ENCODE peak calls at places on chromosome 15, in ten cellular contexts. One of them, this sample, is unnamed.

GRCh38 chr15:65979316-65979715 is 110.0 kb downstream of the RAB11A start:
- DNase-seq in dorsolateral prefrontal cortex: no peak
- DNase-seq in CD8-positive, alpha-beta memory T cell: no peak
- DNase-seq in IMR-90: peak
- DNase-seq in astrocyte of the cerebellum: no peak
- DNase-seq in epithelial cell of proximal tubule: no peak
- DNase-seq in endodermal cell: no peak
- DNase-seq in AG10803: no peak
- DNase-seq in HFF-Myc: no peak
- DNase-seq in cardiac fibroblast: peak
- DNase-seq in this sample: peak

GRCh38 chr15:49645937-49646336 is 25.1 kb downstream of the DTWD1 start:
- DNase-seq in dorsolateral prefrontal cortex: no peak
- DNase-seq in CD8-positive, alpha-beta memory T cell: no peak
- DNase-seq in IMR-90: peak
- DNase-seq in astrocyte of the cerebellum: peak
- DNase-seq in epithelial cell of proximal tubule: peak
- DNase-seq in endodermal cell: no peak
- DNase-seq in AG10803: peak
- DNase-seq in HFF-Myc: peak
- DNase-seq in cardiac fibroblast: peak
- DNase-seq in this sample: peak

GRCh38 chr15:88810449-88810848 is 7.2 kb downstream of the ACAN start:
- DNase-seq in dorsolateral prefrontal cortex: no peak
- DNase-seq in CD8-positive, alpha-beta memory T cell: no peak
- DNase-seq in IMR-90: peak
- DNase-seq in astrocyte of the cerebellum: no peak
- DNase-seq in epithelial cell of proximal tubule: no peak
- DNase-seq in endodermal cell: no peak
- DNase-seq in AG10803: peak
- DNase-seq in HFF-Myc: peak
- DNase-seq in cardiac fibroblast: peak
- DNase-seq in this sample: peak

GRCh38 chr15:57732526-57733331 is 26.2 kb downstream of the POLR2M start:
- DNase-seq in dorsolateral prefrontal cortex: no peak
- DNase-seq in CD8-positive, alpha-beta memory T cell: peak
- DNase-seq in IMR-90: peak
- DNase-seq in astrocyte of the cerebellum: peak
- DNase-seq in epithelial cell of proximal tubule: no peak
- DNase-seq in endodermal cell: peak
- DNase-seq in AG10803: peak
- DNase-seq in HFF-Myc: peak
- DNase-seq in cardiac fibroblast: peak
- DNase-seq in this sample: peak

GRCh38 chr15:31157644-31158069 is 56.1 kb upstream of the TRPM1 start:
- DNase-seq in dorsolateral prefrontal cortex: no peak
- DNase-seq in CD8-positive, alpha-beta memory T cell: no peak
- DNase-seq in IMR-90: no peak
- DNase-seq in astrocyte of the cerebellum: no peak
- DNase-seq in epithelial cell of proximal tubule: no peak
- DNase-seq in endodermal cell: no peak
- DNase-seq in AG10803: no peak
- DNase-seq in HFF-Myc: no peak
- DNase-seq in cardiac fibroblast: no peak
- DNase-seq in this sample: no peak

GRCh38 chr15:81547517-81548132 is 173.6 kb upstream of the TMC3 start:
- DNase-seq in dorsolateral prefrontal cortex: no peak
- DNase-seq in CD8-positive, alpha-beta memory T cell: no peak
- DNase-seq in IMR-90: no peak
- DNase-seq in astrocyte of the cerebellum: no peak
- DNase-seq in epithelial cell of proximal tubule: no peak
- DNase-seq in endodermal cell: no peak
- DNase-seq in AG10803: no peak
- DNase-seq in HFF-Myc: no peak
- DNase-seq in cardiac fibroblast: no peak
- DNase-seq in this sample: no peak

GRCh38 chr15:74799255-74799842 is 13.3 kb upstream of the LMAN1L start:
- DNase-seq in dorsolateral prefrontal cortex: no peak
- DNase-seq in CD8-positive, alpha-beta memory T cell: no peak
- DNase-seq in IMR-90: no peak
- DNase-seq in astrocyte of the cerebellum: no peak
- DNase-seq in epithelial cell of proximal tubule: no peak
- DNase-seq in endodermal cell: peak
- DNase-seq in AG10803: no peak
- DNase-seq in HFF-Myc: no peak
- DNase-seq in cardiac fibroblast: no peak
- DNase-seq in this sample: no peak

GRCh38 chr15:37140531-37141053 is 40.2 kb upstream of the MEIS2 start:
- DNase-seq in dorsolateral prefrontal cortex: no peak
- DNase-seq in CD8-positive, alpha-beta memory T cell: no peak
- DNase-seq in IMR-90: peak
- DNase-seq in astrocyte of the cerebellum: no peak
- DNase-seq in epithelial cell of proximal tubule: no peak
- DNase-seq in endodermal cell: no peak
- DNase-seq in AG10803: peak
- DNase-seq in HFF-Myc: no peak
- DNase-seq in cardiac fibroblast: peak
- DNase-seq in this sample: peak

GRCh38 chr15:82140859-82141258 is 95.0 kb upstream of the MEX3B start:
- DNase-seq in dorsolateral prefrontal cortex: no peak
- DNase-seq in CD8-positive, alpha-beta memory T cell: no peak
- DNase-seq in IMR-90: no peak
- DNase-seq in astrocyte of the cerebellum: no peak
- DNase-seq in epithelial cell of proximal tubule: no peak
- DNase-seq in endodermal cell: no peak
- DNase-seq in AG10803: no peak
- DNase-seq in HFF-Myc: no peak
- DNase-seq in cardiac fibroblast: no peak
- DNase-seq in this sample: no peak

GRCh38 chr15:27743638-27744037 is 355.5 kb downstream of the OCA2 start:
- DNase-seq in dorsolateral prefrontal cortex: no peak
- DNase-seq in CD8-positive, alpha-beta memory T cell: no peak
- DNase-seq in IMR-90: no peak
- DNase-seq in astrocyte of the cerebellum: no peak
- DNase-seq in epithelial cell of proximal tubule: no peak
- DNase-seq in endodermal cell: no peak
- DNase-seq in AG10803: no peak
- DNase-seq in HFF-Myc: no peak
- DNase-seq in cardiac fibroblast: no peak
- DNase-seq in this sample: no peak

GRCh38 chr15:76431936-76432335 is 95.4 kb downstream of the ISL2 start:
- DNase-seq in dorsolateral prefrontal cortex: no peak
- DNase-seq in CD8-positive, alpha-beta memory T cell: no peak
- DNase-seq in IMR-90: peak
- DNase-seq in astrocyte of the cerebellum: no peak
- DNase-seq in epithelial cell of proximal tubule: no peak
- DNase-seq in endodermal cell: peak
- DNase-seq in AG10803: peak
- DNase-seq in HFF-Myc: no peak
- DNase-seq in cardiac fibroblast: peak
- DNase-seq in this sample: peak

GRCh38 chr15:69881760-69882159 is 216.0 kb downstream of the TLE3 start:
- DNase-seq in dorsolateral prefrontal cortex: peak
- DNase-seq in CD8-positive, alpha-beta memory T cell: no peak
- DNase-seq in IMR-90: no peak
- DNase-seq in astrocyte of the cerebellum: no peak
- DNase-seq in epithelial cell of proximal tubule: no peak
- DNase-seq in endodermal cell: no peak
- DNase-seq in AG10803: no peak
- DNase-seq in HFF-Myc: no peak
- DNase-seq in cardiac fibroblast: no peak
- DNase-seq in this sample: no peak

GRCh38 chr15:55916666-55917409 is 76.6 kb downstream of the NEDD4 start:
- DNase-seq in dorsolateral prefrontal cortex: no peak
- DNase-seq in CD8-positive, alpha-beta memory T cell: no peak
- DNase-seq in IMR-90: peak
- DNase-seq in astrocyte of the cerebellum: peak
- DNase-seq in epithelial cell of proximal tubule: peak
- DNase-seq in endodermal cell: no peak
- DNase-seq in AG10803: peak
- DNase-seq in HFF-Myc: peak
- DNase-seq in cardiac fibroblast: peak
- DNase-seq in this sample: peak
- H3K4me3 ChIP-seq in dorsolateral prefrontal cortex: peak
- H3K4me3 ChIP-seq in CD8-positive, alpha-beta memory T cell: no peak
- H3K4me3 ChIP-seq in IMR-90: peak
- H3K4me3 ChIP-seq in astrocyte of the cerebellum: peak
- H3K4me3 ChIP-seq in epithelial cell of proximal tubule: peak
- H3K4me3 ChIP-seq in endodermal cell: no peak
- H3K4me3 ChIP-seq in AG10803: peak
- H3K4me3 ChIP-seq in HFF-Myc: peak
- H3K4me3 ChIP-seq in cardiac fibroblast: peak
- H3K4me3 ChIP-seq in this sample: peak

DNA sequence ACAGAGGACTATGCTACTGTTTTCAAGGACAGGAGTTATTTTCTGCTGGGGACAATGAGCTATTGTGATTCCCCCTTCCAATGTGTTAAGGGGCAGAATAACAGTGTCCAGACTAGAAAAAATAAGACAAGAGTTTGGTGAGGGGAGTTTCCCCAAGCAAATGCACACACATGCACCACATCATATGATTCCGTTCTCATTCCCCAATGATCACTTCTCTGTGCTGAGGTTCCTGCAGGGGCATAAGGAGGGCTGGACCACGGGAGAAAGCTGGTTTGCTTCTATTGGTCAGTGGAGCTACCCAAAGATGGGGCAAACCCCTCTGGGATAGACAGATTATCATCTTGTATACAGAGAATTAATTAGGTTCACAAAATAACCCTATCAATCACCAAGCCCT is 80.6 kb downstream of the RBPMS2 start:
- DNase-seq in dorsolateral prefrontal cortex: no peak
- DNase-seq in CD8-positive, alpha-beta memory T cell: no peak
- DNase-seq in IMR-90: no peak
- DNase-seq in astrocyte of the cerebellum: no peak
- DNase-seq in epithelial cell of proximal tubule: no peak
- DNase-seq in endodermal cell: no peak
- DNase-seq in AG10803: no peak
- DNase-seq in HFF-Myc: no peak
- DNase-seq in cardiac fibroblast: no peak
- DNase-seq in this sample: no peak
- H3K4me3 ChIP-seq in dorsolateral prefrontal cortex: no peak
- H3K4me3 ChIP-seq in CD8-positive, alpha-beta memory T cell: no peak
- H3K4me3 ChIP-seq in IMR-90: no peak
- H3K4me3 ChIP-seq in astrocyte of the cerebellum: no peak
- H3K4me3 ChIP-seq in epithelial cell of proximal tubule: no peak
- H3K4me3 ChIP-seq in endodermal cell: no peak
- H3K4me3 ChIP-seq in AG10803: no peak
- H3K4me3 ChIP-seq in HFF-Myc: no peak
- H3K4me3 ChIP-seq in cardiac fibroblast: no peak
- H3K4me3 ChIP-seq in this sample: no peak

GRCh38 chr15:67152429-67152828 is 87.0 kb downstream of the SMAD3 start:
- DNase-seq in dorsolateral prefrontal cortex: no peak
- DNase-seq in CD8-positive, alpha-beta memory T cell: no peak
- DNase-seq in IMR-90: no peak
- DNase-seq in astrocyte of the cerebellum: no peak
- DNase-seq in epithelial cell of proximal tubule: no peak
- DNase-seq in endodermal cell: no peak
- DNase-seq in AG10803: no peak
- DNase-seq in HFF-Myc: no peak
- DNase-seq in cardiac fibroblast: no peak
- DNase-seq in this sample: no peak

GRCh38 chr15:67149068-67149841 is 83.9 kb downstream of the SMAD3 start:
- DNase-seq in dorsolateral prefrontal cortex: no peak
- DNase-seq in CD8-positive, alpha-beta memory T cell: no peak
- DNase-seq in IMR-90: no peak
- DNase-seq in astrocyte of the cerebellum: no peak
- DNase-seq in epithelial cell of proximal tubule: no peak
- DNase-seq in endodermal cell: no peak
- DNase-seq in AG10803: no peak
- DNase-seq in HFF-Myc: no peak
- DNase-seq in cardiac fibroblast: no peak
- DNase-seq in this sample: no peak

GRCh38 chr15:67147410-67147949 is 82.1 kb downstream of the SMAD3 start:
- DNase-seq in dorsolateral prefrontal cortex: no peak
- DNase-seq in CD8-positive, alpha-beta memory T cell: no peak
- DNase-seq in IMR-90: no peak
- DNase-seq in astrocyte of the cerebellum: no peak
- DNase-seq in epithelial cell of proximal tubule: no peak
- DNase-seq in endodermal cell: no peak
- DNase-seq in AG10803: no peak
- DNase-seq in HFF-Myc: no peak
- DNase-seq in cardiac fibroblast: no peak
- DNase-seq in this sample: no peak

GRCh38 chr15:67148196-67148701 is 82.8 kb downstream of the SMAD3 start:
- DNase-seq in dorsolateral prefrontal cortex: no peak
- DNase-seq in CD8-positive, alpha-beta memory T cell: no peak
- DNase-seq in IMR-90: peak
- DNase-seq in astrocyte of the cerebellum: no peak
- DNase-seq in epithelial cell of proximal tubule: no peak
- DNase-seq in endodermal cell: no peak
- DNase-seq in AG10803: peak
- DNase-seq in HFF-Myc: no peak
- DNase-seq in cardiac fibroblast: peak
- DNase-seq in this sample: peak

DNA sequence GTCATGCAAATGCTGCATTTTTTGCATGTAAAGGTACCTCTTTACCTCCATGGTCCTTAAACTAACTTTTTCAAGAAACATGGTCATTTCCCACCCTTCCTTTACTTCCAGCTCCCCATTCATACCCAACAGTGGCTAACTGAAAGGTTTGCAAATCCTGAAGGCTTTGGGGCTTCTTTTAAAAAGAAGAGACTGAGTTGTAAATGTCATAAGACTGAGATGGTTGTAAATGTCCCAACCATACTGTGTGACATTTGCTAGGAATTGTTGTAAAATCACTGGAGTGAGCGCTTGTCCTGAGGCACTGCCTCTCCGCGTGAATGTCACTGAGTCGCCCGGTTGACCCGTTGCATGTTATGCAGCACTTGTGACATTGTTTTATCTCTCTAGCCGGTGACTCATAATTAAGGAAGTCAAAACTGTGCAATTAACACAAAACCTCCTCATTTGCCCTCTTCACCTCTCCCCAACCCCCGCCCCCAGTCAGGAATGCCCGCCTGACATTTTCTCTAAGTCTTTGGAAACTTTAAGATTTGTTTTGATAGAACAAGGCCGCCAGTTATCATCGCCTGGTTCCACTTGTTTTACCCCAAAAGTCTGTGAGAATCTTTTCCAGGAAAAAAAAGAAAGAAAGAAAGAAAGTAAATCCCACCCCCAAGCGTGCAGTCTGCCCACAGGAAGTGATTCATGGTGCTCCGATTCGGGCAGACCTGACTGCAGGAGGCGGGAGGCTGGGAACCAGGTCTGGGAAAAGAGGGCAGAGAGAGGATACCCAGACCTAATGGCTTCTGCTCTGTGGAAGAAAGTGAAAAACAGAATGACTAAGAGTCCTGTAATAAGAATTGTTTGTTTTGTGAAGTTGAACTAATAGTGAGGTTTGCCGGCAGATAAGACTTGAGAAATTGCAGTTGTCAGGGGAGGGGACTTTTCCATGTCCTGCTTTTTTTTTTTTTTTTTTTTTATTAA is 84.7 kb downstream of the SMAD3 start:
- DNase-seq in dorsolateral prefrontal cortex: no peak
- DNase-seq in CD8-positive, alpha-beta memory T cell: no peak
- DNase-seq in IMR-90: peak
- DNase-seq in astrocyte of the cerebellum: peak
- DNase-seq in epithelial cell of proximal tubule: peak
- DNase-seq in endodermal cell: peak
- DNase-seq in AG10803: peak
- DNase-seq in HFF-Myc: peak
- DNase-seq in cardiac fibroblast: peak
- DNase-seq in this sample: peak
- H3K4me3 ChIP-seq in dorsolateral prefrontal cortex: no peak
- H3K4me3 ChIP-seq in CD8-positive, alpha-beta memory T cell: peak
- H3K4me3 ChIP-seq in IMR-90: no peak
- H3K4me3 ChIP-seq in astrocyte of the cerebellum: peak
- H3K4me3 ChIP-seq in epithelial cell of proximal tubule: peak
- H3K4me3 ChIP-seq in endodermal cell: no peak
- H3K4me3 ChIP-seq in AG10803: peak
- H3K4me3 ChIP-seq in HFF-Myc: peak
- H3K4me3 ChIP-seq in cardiac fibroblast: no peak
- H3K4me3 ChIP-seq in this sample: no peak

GRCh38 chr15:95325763-95326688 is 1004.5 kb upstream of the NR2F2 start:
- DNase-seq in dorsolateral prefrontal cortex: no peak
- DNase-seq in CD8-positive, alpha-beta memory T cell: no peak
- DNase-seq in IMR-90: no peak
- DNase-seq in astrocyte of the cerebellum: no peak
- DNase-seq in epithelial cell of proximal tubule: no peak
- DNase-seq in endodermal cell: no peak
- DNase-seq in AG10803: no peak
- DNase-seq in HFF-Myc: no peak
- DNase-seq in cardiac fibroblast: peak
- DNase-seq in this sample: peak
- H3K4me3 ChIP-seq in dorsolateral prefrontal cortex: peak
- H3K4me3 ChIP-seq in CD8-positive, alpha-beta memory T cell: no peak
- H3K4me3 ChIP-seq in IMR-90: no peak
- H3K4me3 ChIP-seq in astrocyte of the cerebellum: peak
- H3K4me3 ChIP-seq in epithelial cell of proximal tubule: peak
- H3K4me3 ChIP-seq in endodermal cell: peak
- H3K4me3 ChIP-seq in AG10803: no peak
- H3K4me3 ChIP-seq in HFF-Myc: peak
- H3K4me3 ChIP-seq in cardiac fibroblast: peak
- H3K4me3 ChIP-seq in this sample: peak

This sample was measured in foreskin fibroblast.